ENCODE peak calls at places on chromosomes 5 and 9, in ten cellular contexts. One of them, this sample, is unnamed. For H3K4me1, the result is how much of the 10 kb centered on the place peaks cover.

GRCh38 chr9:116979461-116979860 is 292.4 kb downstream of the TRIM32 start:
- DNase-seq in lung: no peak
- DNase-seq in tibial artery: no peak
- DNase-seq in CD8-positive, alpha-beta memory T cell: no peak
- DNase-seq in uterus: no peak
- DNase-seq in A549: peak
- DNase-seq in heart left ventricle: no peak
- DNase-seq in H9: peak
- DNase-seq in transverse colon: no peak
- DNase-seq in cardiac muscle cell: no peak
- DNase-seq in this sample: no peak

GRCh38 chr9:136260936-136261472 is 15.4 kb upstream of the QSOX2 start:
- DNase-seq in lung: no peak
- DNase-seq in tibial artery: no peak
- DNase-seq in CD8-positive, alpha-beta memory T cell: no peak
- DNase-seq in uterus: no peak
- DNase-seq in A549: no peak
- DNase-seq in heart left ventricle: no peak
- DNase-seq in H9: no peak
- DNase-seq in transverse colon: no peak
- DNase-seq in cardiac muscle cell: no peak
- DNase-seq in this sample: no peak

GRCh38 chr5:157816682-157817268 is 42.2 kb downstream of the CLINT1 start:
- DNase-seq in lung: no peak
- DNase-seq in tibial artery: no peak
- DNase-seq in CD8-positive, alpha-beta memory T cell: no peak
- DNase-seq in uterus: no peak
- DNase-seq in A549: no peak
- DNase-seq in heart left ventricle: no peak
- DNase-seq in H9: no peak
- DNase-seq in transverse colon: no peak
- DNase-seq in cardiac muscle cell: peak
- DNase-seq in this sample: no peak

GRCh38 chr5:157312492-157312891 is 46.6 kb downstream of the CYFIP2 start:
- DNase-seq in lung: peak
- DNase-seq in tibial artery: no peak
- DNase-seq in CD8-positive, alpha-beta memory T cell: peak
- DNase-seq in uterus: no peak
- DNase-seq in A549: peak
- DNase-seq in heart left ventricle: no peak
- DNase-seq in H9: peak
- DNase-seq in transverse colon: peak
- DNase-seq in cardiac muscle cell: peak
- DNase-seq in this sample: no peak

GRCh38 chr9:91033802-91034201 is 232.2 kb downstream of the SYK start:
- DNase-seq in lung: no peak
- DNase-seq in tibial artery: no peak
- DNase-seq in CD8-positive, alpha-beta memory T cell: peak
- DNase-seq in uterus: peak
- DNase-seq in A549: no peak
- DNase-seq in heart left ventricle: no peak
- DNase-seq in H9: peak
- DNase-seq in transverse colon: peak
- DNase-seq in cardiac muscle cell: peak
- DNase-seq in this sample: no peak

GRCh38 chr5:146722361-146722779 is 156.2 kb downstream of the PPP2R2B start:
- DNase-seq in lung: no peak
- DNase-seq in tibial artery: no peak
- DNase-seq in CD8-positive, alpha-beta memory T cell: no peak
- DNase-seq in uterus: no peak
- DNase-seq in A549: no peak
- DNase-seq in heart left ventricle: no peak
- DNase-seq in H9: no peak
- DNase-seq in transverse colon: no peak
- DNase-seq in cardiac muscle cell: no peak
- DNase-seq in this sample: no peak

GRCh38 chr5:5419291-5420210 is 2.9 kb upstream of the ICE1 start:
- DNase-seq in lung: no peak
- DNase-seq in tibial artery: no peak
- DNase-seq in CD8-positive, alpha-beta memory T cell: no peak
- DNase-seq in uterus: no peak
- DNase-seq in A549: peak
- DNase-seq in heart left ventricle: no peak
- DNase-seq in H9: peak
- DNase-seq in transverse colon: no peak
- DNase-seq in cardiac muscle cell: peak
- DNase-seq in this sample: no peak

GRCh38 chr5:3307982-3308621 is 287.5 kb upstream of the IRX1 start:
- DNase-seq in lung: no peak
- DNase-seq in tibial artery: no peak
- DNase-seq in CD8-positive, alpha-beta memory T cell: no peak
- DNase-seq in uterus: no peak
- DNase-seq in A549: no peak
- DNase-seq in heart left ventricle: no peak
- DNase-seq in H9: no peak
- DNase-seq in transverse colon: no peak
- DNase-seq in cardiac muscle cell: no peak
- DNase-seq in this sample: no peak

GRCh38 chr9:88537743-88538055 is 2.7 kb downstream of the NXNL2 start:
- DNase-seq in lung: peak
- DNase-seq in tibial artery: peak
- DNase-seq in CD8-positive, alpha-beta memory T cell: no peak
- DNase-seq in uterus: peak
- DNase-seq in A549: peak
- DNase-seq in heart left ventricle: peak
- DNase-seq in H9: no peak
- DNase-seq in transverse colon: peak
- DNase-seq in cardiac muscle cell: no peak
- DNase-seq in this sample: no peak

GRCh38 chr5:60343102-60343501 is 356.9 kb downstream of the DEPDC1B start:
- DNase-seq in lung: no peak
- DNase-seq in tibial artery: no peak
- DNase-seq in CD8-positive, alpha-beta memory T cell: no peak
- DNase-seq in uterus: no peak
- DNase-seq in A549: no peak
- DNase-seq in heart left ventricle: no peak
- DNase-seq in H9: no peak
- DNase-seq in transverse colon: no peak
- DNase-seq in cardiac muscle cell: no peak
- DNase-seq in this sample: no peak
- H3K4me1 ChIP-seq in lung: under half
- H3K4me1 ChIP-seq in tibial artery: under half
- H3K4me1 ChIP-seq in CD8-positive, alpha-beta memory T cell: under half
- H3K4me1 ChIP-seq in uterus: under half
- H3K4me1 ChIP-seq in A549: under half
- H3K4me1 ChIP-seq in heart left ventricle: under half
- H3K4me1 ChIP-seq in H9: under half
- H3K4me1 ChIP-seq in transverse colon: under half
- H3K4me1 ChIP-seq in cardiac muscle cell: under half
- H3K4me1 ChIP-seq in this sample: under half

DNA sequence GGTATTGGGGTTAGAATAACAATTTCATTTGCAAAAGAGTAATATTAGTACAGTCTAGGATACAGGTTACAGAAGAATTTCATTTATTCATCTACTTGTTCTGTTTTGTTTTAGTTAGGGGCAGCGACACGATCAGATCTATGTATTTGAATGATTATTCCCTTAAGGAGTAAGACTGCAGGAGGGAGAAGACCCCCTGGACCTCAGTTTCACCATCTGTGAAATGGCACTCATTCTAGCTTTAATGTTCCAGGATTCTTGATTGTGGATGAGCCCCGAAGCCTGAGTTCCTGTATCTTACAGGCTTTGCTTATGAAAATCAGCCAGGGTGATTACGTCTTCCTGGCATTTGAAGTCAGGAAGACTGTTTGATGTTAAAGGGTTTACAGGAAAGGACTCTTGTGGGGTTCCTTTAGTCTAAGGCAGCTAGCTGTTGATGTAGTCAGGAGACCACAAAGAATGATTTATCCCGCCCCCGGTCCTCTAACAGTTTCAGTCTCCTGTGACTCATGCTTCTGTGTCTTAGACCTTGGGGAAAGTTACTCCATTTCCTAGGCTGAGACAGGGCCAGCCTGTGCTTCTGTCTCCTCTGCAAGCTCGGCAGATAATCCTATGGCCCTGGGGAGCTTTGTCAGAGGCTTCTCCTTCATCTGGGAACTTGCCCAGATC is 11.5 kb downstream of the SMIM3 start:
- DNase-seq in lung: peak
- DNase-seq in tibial artery: peak
- DNase-seq in CD8-positive, alpha-beta memory T cell: peak
- DNase-seq in uterus: peak
- DNase-seq in A549: no peak
- DNase-seq in heart left ventricle: peak
- DNase-seq in H9: peak
- DNase-seq in transverse colon: peak
- DNase-seq in cardiac muscle cell: no peak
- DNase-seq in this sample: no peak
- H3K4me1 ChIP-seq in lung: under half
- H3K4me1 ChIP-seq in tibial artery: under half
- H3K4me1 ChIP-seq in CD8-positive, alpha-beta memory T cell: under half
- H3K4me1 ChIP-seq in uterus: under half
- H3K4me1 ChIP-seq in A549: under half
- H3K4me1 ChIP-seq in heart left ventricle: under half
- H3K4me1 ChIP-seq in H9: under half
- H3K4me1 ChIP-seq in transverse colon: under half
- H3K4me1 ChIP-seq in cardiac muscle cell: under half
- H3K4me1 ChIP-seq in this sample: under half

GRCh38 chr9:134930404-134930803 is 12.7 kb upstream of the FCN1 start:
- DNase-seq in lung: no peak
- DNase-seq in tibial artery: no peak
- DNase-seq in CD8-positive, alpha-beta memory T cell: no peak
- DNase-seq in uterus: no peak
- DNase-seq in A549: no peak
- DNase-seq in heart left ventricle: no peak
- DNase-seq in H9: no peak
- DNase-seq in transverse colon: peak
- DNase-seq in cardiac muscle cell: no peak
- DNase-seq in this sample: no peak

GRCh38 chr9:134932656-134933055 is 14.9 kb upstream of the FCN1 start:
- DNase-seq in lung: no peak
- DNase-seq in tibial artery: no peak
- DNase-seq in CD8-positive, alpha-beta memory T cell: no peak
- DNase-seq in uterus: no peak
- DNase-seq in A549: no peak
- DNase-seq in heart left ventricle: no peak
- DNase-seq in H9: no peak
- DNase-seq in transverse colon: no peak
- DNase-seq in cardiac muscle cell: no peak
- DNase-seq in this sample: no peak

GRCh38 chr9:134933076-134933659 is 15.5 kb upstream of the FCN1 start:
- DNase-seq in lung: no peak
- DNase-seq in tibial artery: no peak
- DNase-seq in CD8-positive, alpha-beta memory T cell: no peak
- DNase-seq in uterus: no peak
- DNase-seq in A549: no peak
- DNase-seq in heart left ventricle: no peak
- DNase-seq in H9: no peak
- DNase-seq in transverse colon: no peak
- DNase-seq in cardiac muscle cell: no peak
- DNase-seq in this sample: no peak

GRCh38 chr9:134929560-134930158 is 11.9 kb upstream of the FCN1 start:
- DNase-seq in lung: no peak
- DNase-seq in tibial artery: peak
- DNase-seq in CD8-positive, alpha-beta memory T cell: no peak
- DNase-seq in uterus: no peak
- DNase-seq in A549: no peak
- DNase-seq in heart left ventricle: no peak
- DNase-seq in H9: no peak
- DNase-seq in transverse colon: no peak
- DNase-seq in cardiac muscle cell: no peak
- DNase-seq in this sample: no peak

GRCh38 chr9:134932171-134932570 is 14.5 kb upstream of the FCN1 start:
- DNase-seq in lung: no peak
- DNase-seq in tibial artery: no peak
- DNase-seq in CD8-positive, alpha-beta memory T cell: no peak
- DNase-seq in uterus: no peak
- DNase-seq in A549: no peak
- DNase-seq in heart left ventricle: no peak
- DNase-seq in H9: no peak
- DNase-seq in transverse colon: no peak
- DNase-seq in cardiac muscle cell: no peak
- DNase-seq in this sample: no peak
- H3K4me1 ChIP-seq in lung: under half
- H3K4me1 ChIP-seq in tibial artery: under half
- H3K4me1 ChIP-seq in CD8-positive, alpha-beta memory T cell: under half
- H3K4me1 ChIP-seq in uterus: under half
- H3K4me1 ChIP-seq in A549: under half
- H3K4me1 ChIP-seq in heart left ventricle: under half
- H3K4me1 ChIP-seq in H9: under half
- H3K4me1 ChIP-seq in transverse colon: under half
- H3K4me1 ChIP-seq in cardiac muscle cell: under half
- H3K4me1 ChIP-seq in this sample: under half

DNA sequence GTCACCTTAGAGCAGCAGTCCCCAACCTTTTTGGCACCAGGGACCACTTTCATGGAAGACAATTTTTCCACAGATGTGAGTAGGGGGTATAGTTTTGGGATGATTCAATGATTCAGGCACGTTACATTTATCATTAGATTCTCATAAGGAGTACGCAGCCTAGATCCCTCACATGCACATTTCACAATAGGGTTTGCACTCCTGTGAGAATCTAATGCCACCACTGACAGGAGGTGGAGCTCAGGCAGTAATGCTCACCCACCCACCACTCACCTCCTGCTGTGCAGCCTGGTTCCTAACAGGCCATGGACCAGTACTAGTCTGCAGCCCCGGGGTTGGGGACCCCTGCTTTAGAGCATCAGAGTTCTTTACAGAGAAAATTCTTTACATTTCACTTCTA is 438.8 kb downstream of the BNC2 start:
- DNase-seq in lung: no peak
- DNase-seq in tibial artery: no peak
- DNase-seq in CD8-positive, alpha-beta memory T cell: no peak
- DNase-seq in uterus: no peak
- DNase-seq in A549: no peak
- DNase-seq in heart left ventricle: no peak
- DNase-seq in H9: no peak
- DNase-seq in transverse colon: no peak
- DNase-seq in cardiac muscle cell: no peak
- DNase-seq in this sample: no peak
- H3K4me1 ChIP-seq in lung: under half
- H3K4me1 ChIP-seq in tibial artery: under half
- H3K4me1 ChIP-seq in CD8-positive, alpha-beta memory T cell: under half
- H3K4me1 ChIP-seq in uterus: under half
- H3K4me1 ChIP-seq in A549: under half
- H3K4me1 ChIP-seq in heart left ventricle: under half
- H3K4me1 ChIP-seq in H9: under half
- H3K4me1 ChIP-seq in transverse colon: under half
- H3K4me1 ChIP-seq in cardiac muscle cell: under half
- H3K4me1 ChIP-seq in this sample: under half

DNA sequence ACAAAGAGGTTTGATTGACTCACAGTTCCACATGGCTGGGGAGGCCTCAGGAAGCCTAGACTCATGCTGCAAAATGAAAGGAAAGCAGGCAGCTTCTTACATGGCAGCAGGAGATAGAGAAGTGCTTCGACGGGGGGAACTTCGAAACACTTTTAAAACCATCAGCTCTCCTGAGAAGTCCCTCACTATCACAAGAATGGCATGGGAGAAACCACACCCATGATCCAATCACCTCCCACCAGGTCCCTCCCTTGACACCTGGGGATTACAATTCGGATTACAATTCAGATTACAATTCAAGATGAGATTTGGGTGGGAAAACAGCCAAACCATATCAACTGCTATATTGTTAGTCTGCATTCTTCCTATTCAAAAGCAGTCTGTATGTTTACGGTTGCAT is 322.3 kb upstream of the ISL1 start:
- DNase-seq in lung: no peak
- DNase-seq in tibial artery: no peak
- DNase-seq in CD8-positive, alpha-beta memory T cell: no peak
- DNase-seq in uterus: no peak
- DNase-seq in A549: no peak
- DNase-seq in heart left ventricle: no peak
- DNase-seq in H9: no peak
- DNase-seq in transverse colon: no peak
- DNase-seq in cardiac muscle cell: no peak
- DNase-seq in this sample: no peak
- H3K4me1 ChIP-seq in lung: under half
- H3K4me1 ChIP-seq in tibial artery: under half
- H3K4me1 ChIP-seq in CD8-positive, alpha-beta memory T cell: under half
- H3K4me1 ChIP-seq in uterus: under half
- H3K4me1 ChIP-seq in A549: under half
- H3K4me1 ChIP-seq in heart left ventricle: under half
- H3K4me1 ChIP-seq in H9: under half
- H3K4me1 ChIP-seq in transverse colon: under half
- H3K4me1 ChIP-seq in cardiac muscle cell: under half
- H3K4me1 ChIP-seq in this sample: under half